ENCODE peak calls at places on chromosome 17, in five cellular contexts. B, P, S, O and T are unnamed samples.

GRCh38 chr17:78879679-78880186 is 23.3 kb downstream of the CEP295NL start:
- DNase-seq in B (peak; percentile 35), P (no peak), S (no peak), O (no peak), T (no peak)

GRCh38 chr17:38898812-38899348 is 26.5 kb upstream of the LASP1NB start:
- DNase-seq in B (peak; percentile 75), P (no peak), S (peak; percentile 64), O (no peak), T (no peak)

GRCh38 chr17:72447251-72447640 is 326.4 kb downstream of the SOX9 start:
- DNase-seq in B (no peak), P (no peak), S (no peak), O (peak; percentile 83), T (no peak)

GRCh38 chr17:80318166-80318565 is 57.5 kb downstream of the RNF213 start:
- DNase-seq in B (no peak), P (no peak), S (no peak), O (no peak), T (no peak)

GRCh38 chr17:62565817-62566216 is 61.7 kb upstream of the MRC2 start:
- DNase-seq in B (no peak), P (no peak), S (no peak), O (no peak), T (peak; percentile 47)

GRCh38 chr17:42803074-42803883 is 4.6 kb downstream of the CNTD1 start:
- DNase-seq in B (no peak), P (no peak), S (no peak), O (peak; percentile 88), T (no peak)

GRCh38 chr17:27817731-27818130 is 17.4 kb upstream of the NOS2 start:
- DNase-seq in B (no peak), P (no peak), S (no peak), O (no peak), T (no peak)

GRCh38 chr17:15406081-15406480 is 61.3 kb downstream of the CDRT4 start:
- DNase-seq in B (no peak), P (no peak), S (no peak), O (no peak), T (no peak)

GRCh38 chr17:78375401-78376079 is 2.9 kb upstream of the PGS1 start:
- DNase-seq in B (no peak), P (no peak), S (no peak), O (peak; percentile 89), T (peak; percentile 60)

GRCh38 chr17:69898606-69899005 is 176.4 kb upstream of the KCNJ16 start:
- DNase-seq in B (no peak), P (no peak), S (no peak), O (no peak), T (no peak)

GRCh38 chr17:75783069-75783783 is 1.4 kb upstream of the UNK start:
- DNase-seq in B (no peak), P (peak; percentile 67), S (peak; percentile 83), O (peak; percentile 52), T (peak; percentile 59)

GRCh38 chr17:46148247-46148646 is 45.0 kb downstream of the KANSL1 start:
- DNase-seq in B (no peak), P (no peak), S (no peak), O (no peak), T (no peak)

GRCh38 chr17:82900741-82901140 is 60.9 kb upstream of the ZNF750 start:
- DNase-seq in B (no peak), P (no peak), S (no peak), O (no peak), T (no peak)

GRCh38 chr17:41919165-41919817 is 540 bp upstream of the ACLY start:
- DNase-seq in B (no peak), P (peak; percentile 84), S (peak; percentile 75), O (peak; percentile 65), T (peak; percentile 86)

GRCh38 chr17:2950846-2951245 is 112.6 kb downstream of the OR1D5 start:
- DNase-seq in B (no peak), P (no peak), S (no peak), O (no peak), T (no peak)

GRCh38 chr17:31627960-31628359 is 231.1 kb downstream of the COPRS start:
- DNase-seq in B (no peak), P (no peak), S (no peak), O (no peak), T (no peak)

GRCh38 chr17:27381007-27381501 is 75.2 kb upstream of the KSR1 start:
- DNase-seq in B (peak; percentile 93), P (peak; percentile 95), S (peak; percentile 27), O (peak; percentile 75), T (peak; percentile 78)

GRCh38 chr17:57548421-57549385 is 196.4 kb downstream of the CCDC182 start:
- DNase-seq in B (peak; percentile 16), P (no peak), S (no peak), O (peak; percentile 81), T (no peak)

GRCh38 chr17:44919885-44920564 is 4.7 kb upstream of the GFAP start:
- DNase-seq in B (peak; percentile 83), P (peak; percentile 91), S (peak; percentile 54), O (peak; percentile 73), T (peak; percentile 89)

GRCh38 chr17:40452074-40452787 is 9.0 kb downstream of the IGFBP4 start:
- DNase-seq in B (no peak), P (no peak), S (no peak), O (no peak), T (no peak)
- TF ChIP-seq JUNB in B (no peak), P (no peak), S (no peak), O (no peak), T (no peak)

GRCh38 chr17:13594310-13594709 is 7.4 kb downstream of the HS3ST3A1 start:
- DNase-seq in B (no peak), P (peak; percentile 20), S (no peak), O (no peak), T (no peak)

GRCh38 chr17:13593757-13594156 is 8.0 kb downstream of the HS3ST3A1 start:
- DNase-seq in B (no peak), P (no peak), S (no peak), O (peak; percentile 7), T (no peak)

GRCh38 chr17:13590441-13590840 is 11.3 kb downstream of the HS3ST3A1 start:
- DNase-seq in B (no peak), P (no peak), S (no peak), O (no peak), T (no peak)

GRCh38 chr17:13593021-13593751 is 8.5 kb downstream of the HS3ST3A1 start:
- DNase-seq in B (no peak), P (no peak), S (no peak), O (no peak), T (no peak)

GRCh38 chr17:13592427-13592826 is 9.3 kb downstream of the HS3ST3A1 start:
- DNase-seq in B (no peak), P (no peak), S (no peak), O (no peak), T (no peak)
- TF ChIP-seq JUNB in B (no peak), P (no peak), S (no peak), O (no peak), T (no peak)

DNA sequence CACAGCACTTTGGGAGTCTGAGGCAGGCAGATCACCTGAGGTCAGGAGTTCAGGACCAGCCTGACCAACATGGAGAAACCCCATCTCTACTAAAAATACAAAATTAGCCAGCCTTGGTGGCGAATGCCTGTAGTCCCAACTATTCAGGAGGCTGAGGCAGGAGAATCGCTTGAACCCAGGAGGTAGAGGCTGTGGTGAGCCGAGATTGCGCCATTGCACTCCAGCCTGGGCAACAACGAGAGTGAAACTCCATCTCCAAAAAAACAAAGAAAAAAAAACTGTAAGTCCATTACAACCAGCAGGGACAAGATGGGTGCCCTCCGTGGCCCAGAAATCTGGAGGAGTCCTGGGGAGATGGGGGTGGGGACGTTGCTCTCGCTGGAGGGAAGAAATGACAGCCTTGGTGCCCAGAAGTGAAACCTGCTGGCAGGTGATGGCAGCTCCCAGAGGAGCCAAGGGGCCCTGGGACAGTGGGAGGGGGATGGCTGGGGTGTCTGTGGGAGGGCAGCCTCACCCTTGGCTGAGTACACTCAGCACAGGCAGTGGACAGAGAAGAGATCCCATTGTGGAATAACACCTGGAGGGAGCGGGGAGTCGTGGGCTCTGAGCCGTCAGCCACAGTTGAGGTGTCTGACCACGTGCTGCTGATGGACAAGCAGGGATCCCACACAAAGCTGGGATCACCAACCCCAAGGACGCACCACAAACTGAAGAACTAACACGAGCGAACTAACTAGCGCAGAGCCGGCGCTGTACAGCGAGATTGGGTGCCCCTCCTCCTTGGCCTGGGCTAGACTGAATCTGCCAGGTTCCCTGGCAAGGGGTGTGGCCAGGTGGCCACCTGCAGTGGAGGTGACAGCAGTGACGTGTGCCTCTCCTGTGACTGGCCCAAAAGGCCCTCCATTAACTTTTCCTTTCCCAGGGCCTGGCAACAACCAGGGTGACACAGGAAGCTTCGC is 46.9 kb upstream of the BAHCC1 start:
- DNase-seq in B (no peak), P (no peak), S (no peak), O (no peak), T (no peak)
- TF ChIP-seq JUNB in B (no peak), P (no peak), S (no peak), O (no peak), T (no peak)

GRCh38 chr17:3961564-3962047 is 2.6 kb downstream of the ATP2A3 start:
- DNase-seq in B (no peak), P (no peak), S (peak; percentile 63), O (no peak), T (no peak)
- TF ChIP-seq JUNB in B (no peak), P (no peak), S (no peak), O (no peak), T (no peak)

GRCh38 chr17:48457080-48457836 is 27.2 kb upstream of the SKAP1 start:
- DNase-seq in B (peak; percentile 72), P (peak; percentile 86), S (no peak), O (peak; percentile 42), T (peak; percentile 69)

GRCh38 chr17:48460055-48460454 is 30.0 kb upstream of the SKAP1 start:
- DNase-seq in B (no peak), P (peak; percentile 24), S (no peak), O (no peak), T (no peak)

GRCh38 chr17:48453447-48453846 is 23.4 kb upstream of the SKAP1 start:
- DNase-seq in B (no peak), P (no peak), S (no peak), O (no peak), T (no peak)

GRCh38 chr17:48459070-48459469 is 29.1 kb upstream of the SKAP1 start:
- DNase-seq in B (no peak), P (no peak), S (no peak), O (no peak), T (no peak)

DNA sequence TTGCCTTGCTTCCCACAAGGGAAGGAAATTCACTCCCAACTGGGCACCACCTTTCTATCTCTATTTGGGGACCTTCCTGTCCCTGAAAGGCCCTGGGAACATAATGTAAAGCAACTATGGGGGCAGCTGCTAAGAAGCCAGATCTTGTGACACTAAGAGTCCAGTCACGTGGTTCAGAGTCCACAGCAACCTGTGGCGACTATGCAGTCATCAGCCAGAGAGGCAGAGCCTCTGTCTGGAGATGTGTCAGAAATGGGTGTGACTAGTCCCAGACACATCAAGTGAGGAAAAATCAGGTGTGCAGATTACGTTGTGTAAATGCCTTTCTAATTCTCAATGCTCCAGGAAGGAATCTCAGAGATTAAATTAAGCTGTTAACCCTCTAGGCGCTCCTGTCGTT is 26.6 kb upstream of the SKAP1 start:
- DNase-seq in B (no peak), P (peak; percentile 57), S (no peak), O (no peak), T (peak; percentile 35)
- TF ChIP-seq JUNB in B (no peak), P (no peak), S (no peak), O (no peak), T (no peak)

DNA sequence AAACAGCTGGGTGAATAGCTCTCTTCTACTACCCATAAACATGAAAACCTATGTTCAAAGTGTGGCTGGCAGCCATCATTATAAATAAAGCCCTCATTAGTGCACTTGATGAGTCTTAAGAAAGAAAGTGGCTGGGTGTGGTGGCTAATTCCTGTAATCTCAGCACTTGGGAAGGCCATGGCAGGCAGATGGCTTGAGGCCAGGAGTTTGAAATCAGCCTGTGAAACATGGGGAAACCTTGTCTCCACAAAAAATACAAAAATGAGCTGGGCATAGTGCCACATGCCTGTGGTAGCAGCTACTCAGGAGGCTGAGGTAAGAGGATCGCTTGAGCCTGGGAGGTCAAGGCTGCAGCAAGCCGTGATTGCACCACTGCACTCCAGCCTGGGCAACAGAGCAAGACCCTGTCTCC is 28.3 kb upstream of the APPBP2 start:
- DNase-seq in B (no peak), P (no peak), S (no peak), O (no peak), T (no peak)
- TF ChIP-seq JUNB in B (no peak), P (no peak), S (no peak), O (no peak), T (no peak)